ENCODE peak calls at places on chromosomes 6 and 20, in eight cellular contexts. Q, P, Z, F, A, W, Y and M are unnamed samples.

GRCh38 chr6:107632757-107633156 is 142.8 kb downstream of the SOBP start:
- DNase-seq in Q (no peak), P (no peak), Z (peak; percentile 62), F (no peak), A (no peak), W (no peak), Y (no peak), M (no peak)

GRCh38 chr6:39520943-39521342 is 198.4 kb upstream of the KCNK16 start:
- DNase-seq in Q (no peak), P (no peak), Z (no peak), F (no peak), A (no peak), W (no peak), Y (no peak), M (no peak)

GRCh38 chr20:1509237-1509636 is 18.0 kb upstream of the SIRPB2 start:
- DNase-seq in Q (peak; percentile 36), P (no peak), Z (no peak), F (no peak), A (peak; percentile 25), W (no peak), Y (no peak), M (no peak)

GRCh38 chr6:112221561-112221960 is 32.8 kb downstream of the LAMA4 start:
- DNase-seq in Q (no peak), P (no peak), Z (no peak), F (no peak), A (no peak), W (no peak), Y (no peak), M (no peak)

GRCh38 chr20:53413188-53413631 is 180.4 kb downstream of the ZNF217 start:
- DNase-seq in Q (no peak), P (no peak), Z (no peak), F (no peak), A (peak; percentile 83), W (no peak), Y (peak; percentile 66), M (peak; percentile 11)

GRCh38 chr20:7760261-7761048 is 179.8 kb downstream of the HAO1 start:
- DNase-seq in Q (no peak), P (no peak), Z (no peak), F (no peak), A (no peak), W (no peak), Y (no peak), M (no peak)

GRCh38 chr20:61510778-61511330 is 258.8 kb downstream of the CDH4 start:
- DNase-seq in Q (no peak), P (no peak), Z (no peak), F (no peak), A (no peak), W (no peak), Y (no peak), M (no peak)

GRCh38 chr6:37585937-37586336 is 86.2 kb upstream of the CCDC167 start:
- DNase-seq in Q (no peak), P (no peak), Z (peak; percentile 44), F (no peak), A (no peak), W (no peak), Y (peak; percentile 28), M (no peak)

GRCh38 chr6:14177413-14178082 is 60.0 kb downstream of the CD83 start:
- DNase-seq in Q (no peak), P (no peak), Z (no peak), F (no peak), A (no peak), W (no peak), Y (no peak), M (no peak)

GRCh38 chr6:21486115-21486514 is 107.4 kb upstream of the SOX4 start:
- DNase-seq in Q (no peak), P (no peak), Z (no peak), F (no peak), A (no peak), W (no peak), Y (no peak), M (no peak)

GRCh38 chr20:48771542-48771941 is 56.3 kb downstream of the PREX1 start:
- DNase-seq in Q (no peak), P (no peak), Z (peak; percentile 92), F (no peak), A (no peak), W (no peak), Y (peak; percentile 9), M (no peak)
- H3K4me1 ChIP-seq in Q (peaks cover 8% of the 10 kb centered on the region), P (peaks cover 11% of the 10 kb centered on the region), Z (peaks cover 23% of the 10 kb centered on the region), F (no peaks in the 10 kb centered on the region), A (no peaks in the 10 kb centered on the region), W (peaks cover under 1% of the 10 kb centered on the region), Y (no peaks in the 10 kb centered on the region), M (peaks cover 2% of the 10 kb centered on the region)

DNA sequence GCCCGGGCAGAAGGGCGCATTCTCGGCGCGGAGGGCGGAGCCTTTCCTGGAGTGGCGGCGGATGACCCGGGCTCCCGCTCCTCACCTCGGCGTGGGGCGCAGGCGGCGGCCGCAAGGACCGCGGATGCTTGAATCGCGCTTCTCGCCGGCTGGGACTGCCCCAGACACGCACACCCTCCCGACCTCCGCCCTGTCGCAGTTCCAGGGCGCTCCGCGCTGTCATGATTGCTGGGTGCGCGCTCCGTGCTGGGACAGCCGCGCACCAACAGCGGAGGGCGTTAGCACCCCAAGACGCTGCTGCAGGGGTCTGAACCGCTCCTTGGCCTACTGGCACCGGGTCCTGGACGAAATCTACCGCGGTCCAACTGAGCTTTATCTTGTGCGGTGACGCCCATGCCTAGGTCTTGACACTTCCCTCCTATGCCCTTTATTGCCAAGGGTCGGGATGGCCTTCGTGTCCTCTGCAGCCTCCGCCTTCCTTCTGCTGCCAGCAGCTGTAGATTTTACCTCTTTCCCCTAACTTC is 43.3 kb downstream of the IRAK1BP1 start:
- DNase-seq in Q (peak; percentile 28), P (peak; percentile 54), Z (peak; percentile 80), F (peak; percentile 50), A (no peak), W (no peak), Y (peak; percentile 60), M (no peak)
- H3K4me3 ChIP-seq in Q (peak overlapping the region; percentile 32), P (peak overlapping the region; percentile 32), Z (peak overlapping the region; percentile 76), F (peak overlapping the region; percentile 47), A (no peak overlapping the region), W (peak overlapping the region; percentile 46), Y (peak overlapping the region; percentile 20), M (no peak overlapping the region)

GRCh38 chr20:41601742-41602141 is 16.4 kb downstream of the CHD6 start:
- DNase-seq in Q (no peak), P (no peak), Z (no peak), F (no peak), A (no peak), W (no peak), Y (no peak), M (no peak)
- H3K27ac ChIP-seq in Q (no peak overlapping the region), P (peak overlapping the region; percentile 40), Z (no peak overlapping the region), F (no peak overlapping the region), A (no peak overlapping the region), W (peak overlapping the region; percentile 48), Y (no peak overlapping the region), M (no peak overlapping the region)

GRCh38 chr20:63238491-63239126 is 2.9 kb downstream of the BIRC7 start:
- DNase-seq in Q (no peak), P (no peak), Z (peak; percentile 70), F (peak; percentile 47), A (no peak), W (no peak), Y (no peak), M (no peak)

GRCh38 chr20:63241272-63241671 is 5.6 kb downstream of the BIRC7 start:
- DNase-seq in Q (peak; percentile 24), P (no peak), Z (no peak), F (no peak), A (no peak), W (no peak), Y (no peak), M (no peak)

GRCh38 chr20:63242736-63243135 is 7.0 kb downstream of the BIRC7 start:
- DNase-seq in Q (no peak), P (no peak), Z (no peak), F (no peak), A (no peak), W (no peak), Y (no peak), M (no peak)

GRCh38 chr20:63239431-63239830 is 3.7 kb downstream of the BIRC7 start:
- DNase-seq in Q (no peak), P (no peak), Z (no peak), F (peak; percentile 62), A (no peak), W (no peak), Y (no peak), M (no peak)

GRCh38 chr20:63240004-63240403 is 4.3 kb downstream of the BIRC7 start:
- DNase-seq in Q (no peak), P (no peak), Z (no peak), F (no peak), A (no peak), W (no peak), Y (no peak), M (no peak)
- H3K4me1 ChIP-seq in Q (no peaks in the 10 kb centered on the region), P (no peaks in the 10 kb centered on the region), Z (no peaks in the 10 kb centered on the region), F (no peaks in the 10 kb centered on the region), A (peaks cover 41% of the 10 kb centered on the region), W (no peaks in the 10 kb centered on the region), Y (no peaks in the 10 kb centered on the region), M (peaks cover 10% of the 10 kb centered on the region)

DNA sequence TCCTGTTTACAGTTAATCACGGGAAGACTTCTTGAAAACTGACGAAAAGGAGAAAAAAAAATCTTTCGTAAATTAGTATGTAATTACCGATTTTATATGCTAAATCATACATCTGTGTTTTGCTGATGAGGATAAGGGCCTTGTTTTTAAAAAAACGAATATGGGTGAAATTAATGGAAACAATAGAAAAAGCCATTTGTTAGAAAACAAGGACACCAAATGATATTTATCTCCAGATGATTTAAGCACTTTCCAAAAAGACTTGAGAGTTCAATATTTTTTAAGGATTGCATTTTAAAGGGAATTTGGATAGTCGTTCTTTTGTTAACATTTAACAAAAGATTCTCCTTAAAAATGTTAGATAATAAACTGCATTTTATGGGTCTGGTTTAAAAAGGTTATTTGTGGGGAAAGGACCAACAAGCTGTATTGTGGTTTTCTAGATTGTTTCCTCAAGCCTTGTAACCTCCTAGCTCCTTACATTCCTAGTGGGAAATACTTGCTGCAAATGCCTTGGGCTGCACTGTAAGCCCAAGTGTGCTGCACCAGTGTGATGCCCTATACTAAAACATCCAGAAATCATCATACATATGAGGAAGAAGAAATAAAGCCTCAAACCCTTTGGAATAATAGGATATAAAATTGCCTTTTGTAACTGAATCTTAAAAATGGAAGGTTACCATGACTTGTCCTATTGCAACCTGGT is 1.5 kb upstream of the PHIP start:
- DNase-seq in Q (peak; percentile 49), P (no peak), Z (peak; percentile 74), F (no peak), A (no peak), W (no peak), Y (no peak), M (no peak)
- H3K4me3 ChIP-seq in Q (peak overlapping the region; percentile 37), P (peak overlapping the region; percentile 69), Z (peak overlapping the region; percentile 94), F (peak overlapping the region; percentile 81), A (peak overlapping the region; percentile 91), W (peak overlapping the region; percentile 88), Y (peak overlapping the region; percentile 92), M (peak overlapping the region; percentile 100)

GRCh38 chr20:58926802-58927489 is 54.1 kb upstream of the NELFCD start:
- DNase-seq in Q (no peak), P (no peak), Z (peak; percentile 13), F (no peak), A (no peak), W (no peak), Y (no peak), M (no peak)

GRCh38 chr20:58927490-58928061 is 53.5 kb upstream of the NELFCD start:
- DNase-seq in Q (no peak), P (no peak), Z (no peak), F (no peak), A (no peak), W (no peak), Y (no peak), M (no peak)

GRCh38 chr20:58932170-58932569 is 48.9 kb upstream of the NELFCD start:
- DNase-seq in Q (no peak), P (no peak), Z (no peak), F (no peak), A (no peak), W (no peak), Y (no peak), M (no peak)

GRCh38 chr20:58930496-58930895 is 50.6 kb upstream of the NELFCD start:
- DNase-seq in Q (no peak), P (no peak), Z (no peak), F (no peak), A (no peak), W (no peak), Y (no peak), M (no peak)
- H3K27ac ChIP-seq in Q (no peak overlapping the region), P (no peak overlapping the region), Z (no peak overlapping the region), F (no peak overlapping the region), A (no peak overlapping the region), W (no peak overlapping the region), Y (no peak overlapping the region), M (no peak overlapping the region)